ENCODE peak calls at places on chromosomes 2 and 18, in five cellular contexts. W is OCI-LY7, K is ovary, I is testis, J is cardiac muscle cell. B is an unnamed sample.
A peak's percentile ranks its signal among the peaks of the same experiment; 100 is the strongest.

GRCh38 chr2:24723668-24724067 is 69.5 kb downstream of the PTRHD1 start:
- DNase-seq in K (no peak), J (no peak), I (no peak), W (no peak), B (no peak)

GRCh38 chr2:177020524-177021119 is 192.0 kb upstream of the HNRNPA3 start:
- DNase-seq in I (no peak), K (no peak), W (no peak), J (no peak), B (no peak)

GRCh38 chr2:156339866-156340265 is 7.3 kb upstream of the NR4A2 start:
- DNase-seq in K (no peak), I (no peak), J (no peak), W (no peak), B (no peak)

GRCh38 chr18:10590412-10590811 is 64.6 kb downstream of the NAPG start:
- DNase-seq in J (no peak), W (no peak), K (no peak), I (no peak), B (no peak)

GRCh38 chr2:96701636-96702035 is 38.2 kb downstream of the LMAN2L start:
- DNase-seq in W (no peak), J (no peak), I (no peak), K (no peak), B (no peak)

GRCh38 chr2:182144780-182145170 is 159.1 kb downstream of the PPP1R1C start:
- DNase-seq in W (no peak), K (no peak), J (peak; percentile 23), I (no peak), B (no peak)

GRCh38 chr18:61606068-61606660 is 272.9 kb downstream of the CDH20 start:
- DNase-seq in I (peak; percentile 65), J (peak; percentile 70), W (no peak), K (no peak), B (no peak)

GRCh38 chr2:48315847-48316194 is 214.1 kb upstream of the STON1 start:
- DNase-seq in K (no peak), J (no peak), I (peak; percentile 28), W (peak; percentile 65), B (peak; percentile 41)

GRCh38 chr2:240640939-240641338 is 15.7 kb downstream of the GPR35 start:
- DNase-seq in K (no peak), W (no peak), J (peak; percentile 39), I (peak; percentile 32), B (no peak)

GRCh38 chr2:126900646-126901319 is 2.1 kb downstream of the TEX51 start:
- DNase-seq in J (no peak), K (no peak), I (no peak), W (no peak), B (peak; percentile 23)

GRCh38 chr2:140863713-140864112 is 1267.1 kb downstream of the LRP1B start:
- DNase-seq in K (no peak), J (peak; percentile 86), I (no peak), W (peak; percentile 30), B (no peak)

GRCh38 chr2:27622921-27623384 is 5.9 kb downstream of the CCDC121 start:
- DNase-seq in W (no peak), K (no peak), J (peak; percentile 53), I (no peak), B (no peak)

GRCh38 chr2:47653909-47654789 is 128.8 kb upstream of the MSH6 start:
- DNase-seq in J (peak; percentile 74), W (peak; percentile 70), K (peak; percentile 45), I (peak; percentile 75), B (no peak)

GRCh38 chr2:60837123-60837522 is 44.3 kb upstream of the REL start:
- DNase-seq in J (no peak), I (no peak), W (peak; percentile 45), K (no peak), B (no peak)

GRCh38 chr2:74548919-74549684 is 4.6 kb downstream of the LOXL3 start:
- DNase-seq in J (peak; percentile 62), K (peak; percentile 58), W (no peak), I (peak; percentile 75), B (peak; percentile 79)

GRCh38 chr2:108925735-108926134 is 63.3 kb downstream of the EDAR start:
- DNase-seq in W (no peak), K (no peak), I (no peak), J (no peak), B (no peak)

GRCh38 chr2:134574610-134575332 is 144.0 kb downstream of the TMEM163 start:
- DNase-seq in K (no peak), J (no peak), I (no peak), W (no peak), B (no peak)

GRCh38 chr2:44348385-44348784 is 12.9 kb downstream of the PREPL start:
- DNase-seq in W (no peak), I (no peak), K (no peak), J (peak; percentile 69), B (no peak)

GRCh38 chr2:238021327-238021726 is 39.5 kb upstream of the SCLY start:
- DNase-seq in K (no peak), W (no peak), I (no peak), J (no peak), B (no peak)

GRCh38 chr2:217512259-217512658 is 490.5 kb downstream of the TNS1 start:
- DNase-seq in J (no peak), K (no peak), I (no peak), W (no peak), B (no peak)

GRCh38 chr2:220228310-220229006 is 601.0 kb downstream of the SLC4A3 start:
- DNase-seq in I (no peak), J (peak; percentile 95), W (no peak), K (no peak), B (no peak)

GRCh38 chr2:240570531-240571313 is 2.4 kb downstream of the RNPEPL1 start:
- DNase-seq in K (peak; percentile 13), I (no peak), W (no peak), J (no peak), B (peak; percentile 40)

GRCh38 chr18:25561923-25562322 is 210.0 kb upstream of the ZNF521 start:
- DNase-seq in J (peak; percentile 34), I (no peak), K (no peak), W (peak; percentile 59), B (no peak)

GRCh38 chr2:238290715-238291549 is 2.5 kb upstream of the PER2 start:
- DNase-seq in W (no peak), J (no peak), I (peak; percentile 41), K (no peak), B (no peak)

GRCh38 chr2:192437653-192438052 is 242.9 kb upstream of the TMEFF2 start:
- DNase-seq in J (no peak), W (no peak), I (no peak), K (no peak), B (no peak)

GRCh38 chr2:26330114-26330581 is 15.8 kb upstream of the SELENOI start:
- DNase-seq in I (peak; percentile 95), K (peak; percentile 79), J (peak; percentile 85), W (peak; percentile 78), B (peak; percentile 93)

GRCh38 chr2:26324903-26325302 is 21.0 kb upstream of the SELENOI start:
- DNase-seq in W (no peak), K (no peak), J (no peak), I (no peak), B (no peak)

GRCh38 chr2:26326514-26326913 is 19.4 kb upstream of the SELENOI start:
- DNase-seq in K (no peak), W (no peak), I (no peak), J (no peak), B (no peak)

GRCh38 chr2:26325851-26326250 is 20.1 kb upstream of the SELENOI start:
- DNase-seq in K (no peak), I (no peak), W (no peak), J (peak; percentile 45), B (no peak)

GRCh38 chr2:26327291-26328272 is 18.4 kb upstream of the SELENOI start:
- DNase-seq in I (no peak), J (peak; percentile 68), K (no peak), W (no peak), B (no peak)
- H3K4me1 ChIP-seq in I (no peaks in the 10 kb centered on the region), J (no peaks in the 10 kb centered on the region), K (no peaks in the 10 kb centered on the region), W (peaks cover 32% of the 10 kb centered on the region), B (peaks cover 7% of the 10 kb centered on the region)

GRCh38 chr18:23453657-23454011 is 547 bp downstream of the RIOK3 start:
- DNase-seq in W (peak; percentile 29), J (peak; percentile 56), I (no peak), K (no peak), B (no peak)

GRCh38 chr18:23460285-23461273 is 7.5 kb downstream of the RIOK3 start:
- DNase-seq in J (no peak), W (no peak), I (no peak), K (no peak), B (no peak)

GRCh38 chr18:23459530-23459921 is 6.4 kb downstream of the RIOK3 start:
- DNase-seq in K (no peak), I (no peak), J (no peak), W (no peak), B (no peak)

GRCh38 chr18:23458830-23459529 is 5.9 kb downstream of the RIOK3 start:
- DNase-seq in K (no peak), W (no peak), J (peak; percentile 41), I (no peak), B (no peak)

DNA sequence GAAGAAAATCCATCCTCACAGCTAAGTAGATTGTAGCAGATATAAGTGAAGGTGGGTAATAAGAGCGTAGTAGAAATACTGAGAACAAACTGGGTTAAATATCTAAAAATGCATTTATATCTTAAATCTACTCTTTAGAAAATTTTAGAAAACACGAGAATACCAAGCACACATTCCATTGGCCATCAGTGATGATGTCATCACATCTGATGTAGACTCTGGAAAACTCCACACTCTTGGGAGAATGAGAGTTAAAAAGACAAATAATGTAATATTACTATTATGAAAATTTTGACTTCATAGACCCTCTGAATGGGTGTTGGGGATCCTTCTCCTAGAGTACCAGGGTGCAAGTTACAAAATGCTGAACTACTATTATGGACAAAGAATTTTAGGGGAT is 3.7 kb downstream of the RIOK3 start:
- DNase-seq in J (no peak), I (no peak), K (no peak), W (no peak), B (no peak)
- H3K4me1 ChIP-seq in J (peaks cover 17% of the 10 kb centered on the region), I (peaks cover 16% of the 10 kb centered on the region), K (peaks cover 9% of the 10 kb centered on the region), W (peaks cover 16% of the 10 kb centered on the region), B (peaks cover 80% of the 10 kb centered on the region)

GRCh38 chr2:136248907-136249306 is 131.0 kb upstream of the CXCR4 start:
- DNase-seq in K (no peak), I (no peak), W (no peak), J (no peak), B (no peak)
- H3K4me1 ChIP-seq in K (peaks cover 8% of the 10 kb centered on the region), I (peaks cover 22% of the 10 kb centered on the region), W (peaks cover 69% of the 10 kb centered on the region), J (peaks cover 8% of the 10 kb centered on the region), B (peaks cover 14% of the 10 kb centered on the region)

GRCh38 chr2:85157345-85157744 is 24.2 kb downstream of the TCF7L1 start:
- DNase-seq in K (no peak), W (no peak), I (no peak), J (no peak), B (no peak)
- H3K4me1 ChIP-seq in K (peaks cover 36% of the 10 kb centered on the region), W (no peaks in the 10 kb centered on the region), I (peaks cover 4% of the 10 kb centered on the region), J (peaks cover 9% of the 10 kb centered on the region), B (peaks cover 66% of the 10 kb centered on the region)

DNA sequence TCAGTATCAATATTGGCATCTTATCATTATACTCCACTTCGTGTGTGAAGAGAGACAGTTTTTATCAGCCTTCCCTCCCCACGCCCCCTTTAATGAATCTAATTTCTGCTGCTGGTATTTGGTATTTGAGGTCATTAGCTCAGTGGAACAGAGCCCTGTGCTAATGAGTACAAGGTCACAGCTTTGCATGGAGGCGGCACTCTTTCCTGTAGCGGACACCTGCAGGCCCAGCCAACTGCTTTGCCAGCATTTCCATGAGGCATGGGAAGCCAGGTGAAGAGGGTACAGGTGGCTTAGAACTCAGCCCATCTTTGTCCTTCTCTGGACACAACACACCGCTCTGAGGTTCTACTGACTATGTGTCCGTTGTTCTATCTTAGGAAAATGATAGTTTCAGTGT is 40.1 kb downstream of the PRKCE start:
- DNase-seq in J (no peak), W (peak; percentile 38), K (no peak), I (no peak), B (no peak)
- H3K4me1 ChIP-seq in J (peaks cover 14% of the 10 kb centered on the region), W (peaks cover 26% of the 10 kb centered on the region), K (no peaks in the 10 kb centered on the region), I (peaks cover 16% of the 10 kb centered on the region), B (peaks cover 30% of the 10 kb centered on the region)

B was measured in lower lobe of right lung.